ENCODE peak calls at places on chromosomes 7 and 10, in five cellular contexts. F is sigmoid colon, K is transverse colon, V is IMR-90, C is body of pancreas. Z is an unnamed sample. For H3K4me1, the result is how much of the 10 kb centered on the place peaks cover.

GRCh38 chr10:113802997-113803396 is 50.9 kb downstream of the DCLRE1A start:
- DNase-seq in F (no peak), K (no peak), V (peak), C (no peak), Z (no peak)

GRCh38 chr7:155193716-155194115 is 104.0 kb upstream of the INSIG1 start:
- DNase-seq in F (peak), K (no peak), V (no peak), C (no peak), Z (no peak)

GRCh38 chr7:97313900-97314299 is 196.4 kb downstream of the SDHAF3 start:
- DNase-seq in F (no peak), K (no peak), V (no peak), C (no peak), Z (no peak)

GRCh38 chr10:97551271-97551670 is 21.3 kb upstream of the ANKRD2 start:
- DNase-seq in F (no peak), K (no peak), V (no peak), C (no peak), Z (no peak)

GRCh38 chr10:35007858-35008301 is 82.3 kb downstream of the CUL2 start:
- DNase-seq in F (no peak), K (no peak), V (peak), C (no peak), Z (no peak)

GRCh38 chr10:119020627-119020946 is 8.9 kb upstream of the NANOS1 start:
- DNase-seq in F (peak), K (no peak), V (peak), C (no peak), Z (no peak)

GRCh38 chr7:66626236-66626957 is 2.3 kb upstream of the KCTD7 start:
- DNase-seq in F (peak), K (no peak), V (peak), C (no peak), Z (no peak)

GRCh38 chr10:133379152-133379800 is at the start of gene PAOX:
- DNase-seq in F (peak), K (peak), V (peak), C (peak), Z (peak)

GRCh38 chr10:79441433-79441832 is 4.0 kb downstream of the ZCCHC24 start:
- DNase-seq in F (no peak), K (no peak), V (no peak), C (no peak), Z (no peak)

GRCh38 chr10:79438699-79439085 is 6.7 kb downstream of the ZCCHC24 start:
- DNase-seq in F (no peak), K (no peak), V (no peak), C (no peak), Z (no peak)

GRCh38 chr10:79442171-79443040 is 3.0 kb downstream of the ZCCHC24 start:
- DNase-seq in F (no peak), K (no peak), V (no peak), C (no peak), Z (no peak)

GRCh38 chr10:79438021-79438698 is 7.3 kb downstream of the ZCCHC24 start:
- DNase-seq in F (peak), K (no peak), V (no peak), C (no peak), Z (no peak)

GRCh38 chr10:79440281-79440680 is 5.1 kb downstream of the ZCCHC24 start:
- DNase-seq in F (no peak), K (no peak), V (no peak), C (no peak), Z (no peak)
- H3K27ac ChIP-seq in F (peak), K (peak), V (peak), C (no peak), Z (no peak)

DNA sequence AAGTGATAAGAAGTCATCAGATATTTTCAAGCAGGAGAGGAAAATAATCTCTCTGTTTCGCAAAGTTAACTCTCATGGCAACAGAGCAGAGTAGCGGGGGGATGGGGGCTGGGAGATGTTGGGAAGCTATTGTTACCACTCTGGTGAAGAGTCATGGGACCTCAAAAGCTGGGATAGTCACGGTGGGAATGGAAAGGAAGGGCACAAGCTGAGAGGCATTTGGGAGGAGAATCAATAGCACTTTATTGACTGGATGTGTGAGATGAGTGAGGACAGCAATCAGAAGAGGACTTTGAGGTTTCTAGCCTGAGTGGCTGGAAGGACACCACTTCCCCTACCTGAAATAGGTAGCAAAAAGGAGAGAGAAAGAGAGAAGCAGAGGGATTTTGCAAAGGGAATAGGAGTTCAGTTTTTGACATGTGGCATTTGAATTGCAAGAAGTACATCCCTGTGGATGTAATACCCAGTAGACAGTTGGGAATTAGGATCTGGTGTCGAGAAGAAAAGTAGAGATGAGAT is 27.2 kb downstream of the SCD start:
- DNase-seq in F (no peak), K (no peak), V (no peak), C (no peak), Z (no peak)
- TF ChIP-seq POLR2A in F (no peak), K (no peak), V (peak), C (no peak), Z (no peak)

DNA sequence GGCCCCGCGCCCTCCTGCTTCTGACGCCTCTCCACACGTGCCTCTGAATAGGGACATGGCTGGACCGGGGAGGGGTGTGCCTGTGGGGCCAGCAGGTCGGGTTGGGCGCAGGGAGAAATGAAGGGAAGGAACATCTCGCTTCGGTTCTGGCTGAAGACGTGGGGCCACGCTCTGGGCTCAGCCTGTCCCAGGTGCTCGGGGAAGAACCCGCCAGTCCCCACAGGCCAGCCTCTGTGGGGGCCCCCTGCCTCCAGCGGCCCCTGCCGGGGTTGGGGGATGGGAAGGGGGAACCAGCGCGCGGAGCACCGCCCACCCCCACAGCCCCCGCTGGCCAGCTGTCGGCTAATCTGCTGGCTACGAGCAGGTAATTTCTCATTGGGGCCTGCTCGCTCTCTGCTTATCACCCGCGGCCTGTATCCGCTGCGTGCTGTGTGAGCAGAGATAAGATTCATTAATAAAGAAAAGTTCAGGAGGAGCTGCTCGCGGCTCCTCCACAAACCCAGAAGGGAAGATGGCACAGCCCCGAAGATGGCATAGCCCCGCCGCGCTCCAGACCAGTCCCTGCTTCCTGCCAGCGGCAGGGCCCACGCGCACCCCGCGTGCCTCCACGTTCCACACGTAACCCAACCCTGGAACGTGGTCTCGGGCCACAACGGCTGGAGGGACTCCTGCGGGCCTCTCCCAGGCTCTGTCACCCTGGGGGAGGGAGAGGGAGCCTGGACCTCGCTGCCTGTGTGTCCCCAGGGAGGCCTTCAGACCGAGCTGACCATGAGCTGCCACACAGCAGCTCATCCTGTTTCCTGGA is 186.3 kb downstream of the ELFN1 start:
- DNase-seq in F (peak), K (no peak), V (no peak), C (no peak), Z (no peak)
- H3K4me1 ChIP-seq in F (under half), K (under half), V (under half), C (under half), Z (under half)

GRCh38 chr7:16933296-16934248 is 51.8 kb upstream of the AGR3 start:
- DNase-seq in F (no peak), K (no peak), V (no peak), C (no peak), Z (no peak)
- H3K27ac ChIP-seq in F (no peak), K (no peak), V (no peak), C (no peak), Z (no peak)

GRCh38 chr10:32446701-32447406 is 914 bp downstream of the CCDC7 start:
- DNase-seq in F (no peak), K (no peak), V (peak), C (no peak), Z (peak)
- TF ChIP-seq POLR2A in F (no peak), K (no peak), V (no peak), C (no peak), Z (no peak)

DNA sequence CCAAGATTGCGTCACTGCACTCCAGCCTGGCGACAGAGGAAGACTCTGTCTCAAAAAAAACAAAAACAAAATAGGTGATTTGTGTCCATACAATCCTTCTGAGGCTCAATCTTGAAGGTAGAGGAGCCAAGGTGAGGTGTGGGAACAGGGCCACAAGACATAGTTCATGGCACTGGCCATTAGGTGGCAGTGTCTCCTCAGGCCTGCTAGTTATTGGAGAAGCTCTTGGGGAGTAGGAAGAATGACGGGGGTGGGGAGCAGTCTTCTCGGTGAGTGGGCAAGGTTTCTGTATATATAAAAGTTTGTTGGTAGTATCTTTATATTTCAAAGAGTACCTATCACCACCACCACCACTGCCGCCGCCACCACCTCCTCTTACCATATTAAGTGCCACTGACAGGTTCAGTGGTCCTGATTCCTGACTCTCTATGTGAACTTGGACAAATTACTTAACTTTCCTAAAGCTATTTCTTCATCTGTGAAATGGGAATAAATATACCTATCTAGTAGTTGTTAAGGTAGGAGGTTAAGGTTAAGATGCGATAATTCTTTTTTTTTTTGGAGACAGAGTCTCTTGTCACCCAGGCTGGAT is 24.0 kb downstream of the CCSER2 start:
- DNase-seq in F (peak), K (peak), V (peak), C (peak), Z (peak)
- H3K4me1 ChIP-seq in F (under half), K (under half), V (under half), C (under half), Z (under half)

GRCh38 chr10:89476150-89476549 is 59.2 kb downstream of the SLC16A12 start:
- DNase-seq in F (no peak), K (no peak), V (no peak), C (no peak), Z (no peak)
- H3K27ac ChIP-seq in F (peak), K (peak), V (no peak), C (peak), Z (peak)

DNA sequence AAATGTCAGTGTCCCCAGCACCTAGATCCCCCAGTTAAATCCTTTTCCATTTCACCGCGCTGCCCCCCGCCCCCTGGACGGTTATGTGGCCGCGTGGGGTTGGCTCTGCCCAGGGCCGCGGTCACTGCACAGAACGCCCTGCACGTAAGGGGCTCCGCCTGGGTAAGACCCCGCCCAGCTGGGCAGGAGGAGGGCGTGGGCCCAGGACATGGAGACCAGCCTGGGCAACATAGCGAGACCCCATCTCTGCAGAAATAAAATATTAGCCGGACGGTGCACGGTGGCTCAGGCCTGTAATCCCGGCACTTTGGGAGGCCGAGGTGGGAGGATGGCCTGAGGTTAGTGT is 642 bp upstream of the ZFAND2A start:
- DNase-seq in F (no peak), K (peak), V (no peak), C (peak), Z (no peak)
- TF ChIP-seq POLR2A in F (no peak), K (no peak), V (no peak), C (no peak), Z (no peak)

Z was measured in testis.